ENCODE peak calls at places on chromosomes 6 and 20, in four cellular contexts. R is heart right ventricle, M is Panc1, C is gastrocnemius medialis. Z is an unnamed sample.
A peak's percentile ranks its signal among the peaks of the same experiment; 100 is the strongest.

GRCh38 chr6:170128346-170128745 is 162.5 kb downstream of the DLL1 start:
- DNase-seq in R (no peak), M (no peak), C (no peak), Z (peak; percentile 6)

GRCh38 chr6:137970368-137970767 is 103.3 kb downstream of the TNFAIP3 start:
- DNase-seq in R (no peak), M (no peak), C (no peak), Z (no peak)

GRCh38 chr6:158231551-158232444 is 63.6 kb downstream of the GTF2H5 start:
- DNase-seq in R (peak; percentile 81), M (no peak), C (peak; percentile 65), Z (peak; percentile 74)

GRCh38 chr20:1858859-1859258 is 36.3 kb upstream of the SIRPA start:
- DNase-seq in R (no peak), M (no peak), C (no peak), Z (no peak)

GRCh38 chr20:22502731-22503191 is 81.6 kb downstream of the FOXA2 start:
- DNase-seq in R (no peak), M (no peak), C (no peak), Z (no peak)

GRCh38 chr6:154721460-154721859 is 11.8 kb upstream of the SCAF8 start:
- DNase-seq in R (no peak), M (no peak), C (no peak), Z (no peak)

GRCh38 chr20:25310921-25311728 is 63.2 kb downstream of the PYGB start:
- DNase-seq in R (no peak), M (no peak), C (no peak), Z (no peak)

GRCh38 chr6:160678230-160678629 is 14.2 kb upstream of the LPA start:
- DNase-seq in R (no peak), M (no peak), C (no peak), Z (no peak)

GRCh38 chr6:45513331-45513730 is 135.6 kb upstream of the SUPT3H start:
- DNase-seq in R (no peak), M (no peak), C (no peak), Z (no peak)

GRCh38 chr6:130908188-130908587 is 81.0 kb downstream of the SMLR1 start:
- DNase-seq in R (no peak), M (no peak), C (no peak), Z (no peak)

GRCh38 chr6:5149160-5149559 is 64.0 kb downstream of the PPP1R3G start:
- DNase-seq in R (no peak), M (no peak), C (no peak), Z (no peak)

GRCh38 chr6:137832110-137832509 is 34.9 kb upstream of the TNFAIP3 start:
- DNase-seq in R (no peak), M (no peak), C (no peak), Z (no peak)

GRCh38 chr6:111427341-111428116 is 55.5 kb downstream of the REV3L start:
- DNase-seq in R (no peak), M (peak; percentile 68), C (no peak), Z (peak; percentile 60)

GRCh38 chr6:96611342-96611964 is 48.5 kb downstream of the FHL5 start:
- DNase-seq in R (no peak), M (no peak), C (no peak), Z (no peak)

GRCh38 chr6:26743941-26744699 is 84.6 kb upstream of the ZNF322 start:
- DNase-seq in R (no peak), M (peak; percentile 1), C (no peak), Z (no peak)

GRCh38 chr20:59291740-59292139 is 8.7 kb upstream of the EDN3 start:
- DNase-seq in R (no peak), M (no peak), C (no peak), Z (no peak)

GRCh38 chr20:58375796-58376195 is 13.2 kb upstream of the VAPB start:
- DNase-seq in R (no peak), M (no peak), C (no peak), Z (peak; percentile 13)

DNA sequence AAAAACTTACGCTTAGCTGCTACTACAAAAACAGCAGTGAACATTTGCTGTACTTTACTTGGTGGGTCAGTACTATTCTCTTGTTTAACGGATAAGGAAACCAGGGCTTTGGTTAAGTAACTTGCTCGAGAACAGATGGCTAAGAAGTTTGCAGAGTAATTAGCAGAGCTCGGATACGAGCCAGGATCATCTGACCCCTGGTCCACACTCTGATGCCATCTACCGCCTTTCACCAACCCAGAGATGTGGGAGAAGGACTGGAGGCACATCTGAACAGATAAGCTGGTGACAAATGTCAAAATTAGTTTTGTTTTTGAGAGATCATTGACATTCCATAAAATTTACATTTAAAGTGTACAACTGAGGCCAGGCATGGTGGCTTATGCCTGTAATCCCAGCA is 18.9 kb upstream of the RPL7L1 start:
- DNase-seq in R (no peak), M (no peak), C (no peak), Z (no peak)
- H3K9me3 ChIP-seq in R (no peaks in the 10 kb centered on the region), M (no peaks in the 10 kb centered on the region), C (no peaks in the 10 kb centered on the region), Z (no peaks in the 10 kb centered on the region)

GRCh38 chr20:61883867-61884393 is 181.8 kb downstream of the TAF4 start:
- DNase-seq in R (no peak), M (no peak), C (no peak), Z (no peak)

GRCh38 chr20:61887694-61888093 is 178.0 kb downstream of the TAF4 start:
- DNase-seq in R (peak; percentile 0), M (no peak), C (no peak), Z (no peak)

GRCh38 chr20:61884571-61885389 is 180.9 kb downstream of the TAF4 start:
- DNase-seq in R (no peak), M (no peak), C (no peak), Z (no peak)

GRCh38 chr20:61886721-61887658 is 178.7 kb downstream of the TAF4 start:
- DNase-seq in R (peak; percentile 10), M (peak; percentile 42), C (no peak), Z (peak; percentile 24)

GRCh38 chr20:61885759-61886715 is 179.6 kb downstream of the TAF4 start:
- DNase-seq in R (no peak), M (no peak), C (no peak), Z (no peak)
- H3K4me1 ChIP-seq in R (no peaks in the 10 kb centered on the region), M (no peaks in the 10 kb centered on the region), C (no peaks in the 10 kb centered on the region), Z (no peaks in the 10 kb centered on the region)

DNA sequence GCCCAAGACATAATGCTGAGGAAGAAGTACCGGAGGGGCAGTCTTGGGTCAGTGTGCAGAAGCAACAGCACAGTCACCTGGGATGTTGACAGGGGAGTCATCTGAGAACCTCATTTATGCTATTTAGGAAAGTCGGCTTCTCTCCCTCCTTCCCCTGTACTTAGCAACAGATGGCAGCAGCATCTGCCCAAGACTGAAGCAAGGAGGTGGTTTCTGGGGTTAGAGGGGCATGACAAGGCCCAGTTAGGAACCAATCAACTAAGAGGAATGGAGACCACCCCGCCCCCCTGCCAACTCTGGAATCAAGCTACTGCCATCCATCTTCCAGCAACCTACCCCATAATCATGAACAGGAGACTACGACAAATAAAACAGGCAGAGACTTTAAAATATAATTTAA is 21.7 kb downstream of the RIPK1 start:
- DNase-seq in R (no peak), M (no peak), C (no peak), Z (no peak)
- H3K9me3 ChIP-seq in R (no peaks in the 10 kb centered on the region), M (peaks cover 48% of the 10 kb centered on the region), C (no peaks in the 10 kb centered on the region), Z (no peaks in the 10 kb centered on the region)

GRCh38 chr6:108651781-108652227 is 91.1 kb downstream of the FOXO3 start:
- DNase-seq in R (no peak), M (no peak), C (peak; percentile 86), Z (peak; percentile 83)

GRCh38 chr6:108652375-108652774 is 91.7 kb downstream of the FOXO3 start:
- DNase-seq in R (no peak), M (no peak), C (no peak), Z (no peak)

GRCh38 chr6:108655840-108656650 is 95.3 kb downstream of the FOXO3 start:
- DNase-seq in R (no peak), M (no peak), C (peak; percentile 52), Z (no peak)

GRCh38 chr6:108654465-108655106 is 93.9 kb downstream of the FOXO3 start:
- DNase-seq in R (no peak), M (no peak), C (no peak), Z (no peak)

GRCh38 chr6:108653864-108654402 is 93.2 kb downstream of the FOXO3 start:
- DNase-seq in R (peak; percentile 61), M (no peak), C (peak; percentile 90), Z (no peak)
- H3K4me1 ChIP-seq in R (peaks cover 97% of the 10 kb centered on the region), M (no peaks in the 10 kb centered on the region), C (peaks cover 78% of the 10 kb centered on the region), Z (no peaks in the 10 kb centered on the region)

GRCh38 chr6:120214097-120214496 is 864.5 kb upstream of the MAN1A1 start:
- DNase-seq in R (no peak), M (no peak), C (no peak), Z (no peak)

GRCh38 chr6:120211955-120212792 is 862.6 kb upstream of the MAN1A1 start:
- DNase-seq in R (no peak), M (no peak), C (no peak), Z (no peak)
- H3K9me3 ChIP-seq in R (peaks cover 7% of the 10 kb centered on the region), M (no peaks in the 10 kb centered on the region), C (no peaks in the 10 kb centered on the region), Z (no peaks in the 10 kb centered on the region)

GRCh38 chr6:87154641-87155271 is 609 bp upstream of the ZNF292 start:
- DNase-seq in R (no peak), M (no peak), C (no peak), Z (no peak)
- H3K4me1 ChIP-seq in R (peaks cover 64% of the 10 kb centered on the region), M (peaks cover 25% of the 10 kb centered on the region), C (peaks cover 52% of the 10 kb centered on the region), Z (peaks cover 56% of the 10 kb centered on the region)

DNA sequence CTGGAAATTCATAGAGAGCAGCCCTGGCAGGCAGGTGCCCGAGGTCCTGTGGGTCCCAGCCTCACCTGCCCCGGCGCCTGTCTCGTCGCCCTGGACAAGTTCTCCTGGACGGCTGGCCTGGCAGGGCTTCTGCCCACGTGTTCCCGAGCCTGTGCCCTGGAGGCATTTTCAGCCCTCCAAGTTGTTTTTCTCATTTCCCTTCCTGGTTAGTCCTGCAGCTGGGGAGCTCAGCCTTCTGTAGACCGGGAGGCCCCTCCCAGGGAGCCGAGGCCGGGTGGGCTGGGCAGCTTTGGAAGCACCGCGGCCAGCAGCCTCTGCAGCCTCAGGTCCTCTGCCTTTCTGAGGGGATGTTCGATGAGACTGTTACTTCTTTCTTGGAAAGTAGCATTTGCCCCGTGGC is 207.3 kb downstream of the SMOC2 start:
- DNase-seq in R (no peak), M (no peak), C (no peak), Z (no peak)
- H3K9me3 ChIP-seq in R (no peaks in the 10 kb centered on the region), M (no peaks in the 10 kb centered on the region), C (no peaks in the 10 kb centered on the region), Z (no peaks in the 10 kb centered on the region)

GRCh38 chr6:53293691-53294090 is 55.1 kb downstream of the ELOVL5 start:
- DNase-seq in R (no peak), M (no peak), C (no peak), Z (no peak)
- H3K4me1 ChIP-seq in R (peaks cover 43% of the 10 kb centered on the region), M (peaks cover 25% of the 10 kb centered on the region), C (no peaks in the 10 kb centered on the region), Z (peaks cover 16% of the 10 kb centered on the region)

GRCh38 chr6:168440520-168441433 is at the start of gene SMOC2:
- DNase-seq in R (peak; percentile 58), M (no peak), C (peak; percentile 35), Z (no peak)

GRCh38 chr6:168442646-168443045 is 1.7 kb downstream of the SMOC2 start:
- DNase-seq in R (no peak), M (no peak), C (no peak), Z (no peak)

GRCh38 chr6:168437751-168438150 is 3.2 kb upstream of the SMOC2 start:
- DNase-seq in R (no peak), M (no peak), C (no peak), Z (no peak)

GRCh38 chr6:168439791-168440491 is 1.0 kb upstream of the SMOC2 start:
- DNase-seq in R (no peak), M (no peak), C (no peak), Z (no peak)

GRCh38 chr6:168441434-168442391 is 729 bp downstream of the SMOC2 start:
- DNase-seq in R (no peak), M (no peak), C (no peak), Z (no peak)
- H3K9me3 ChIP-seq in R (no peaks in the 10 kb centered on the region), M (no peaks in the 10 kb centered on the region), C (no peaks in the 10 kb centered on the region), Z (no peaks in the 10 kb centered on the region)

Z was measured in adrenal gland.